ENCODE peak calls at places on chromosomes 5 and 9, in six cellular contexts. One of them, this sample, is unnamed.

GRCh38 chr5:150113047-150113744 is 26.8 kb upstream of the CSF1R start:
- DNase-seq in CD8-positive, alpha-beta T cell: no peak
- DNase-seq in glutamatergic neuron: no peak
- DNase-seq in HepG2: no peak
- DNase-seq in astrocyte of the cerebellum: no peak
- DNase-seq in colonic mucosa: peak; percentile 18
- DNase-seq in this sample: no peak

GRCh38 chr5:64977779-64978178 is 209.0 kb downstream of the CWC27 start:
- DNase-seq in glutamatergic neuron: no peak
- DNase-seq in astrocyte of the cerebellum: no peak
- DNase-seq in colonic mucosa: no peak
- DNase-seq in CD8-positive, alpha-beta T cell: no peak
- DNase-seq in HepG2: no peak
- DNase-seq in this sample: no peak

GRCh38 chr5:128424672-128425071 is 113.4 kb downstream of the FBN2 start:
- DNase-seq in glutamatergic neuron: no peak
- DNase-seq in astrocyte of the cerebellum: no peak
- DNase-seq in HepG2: no peak
- DNase-seq in colonic mucosa: no peak
- DNase-seq in CD8-positive, alpha-beta T cell: no peak
- DNase-seq in this sample: no peak

GRCh38 chr9:100589582-100589981 is 11.7 kb downstream of the CAVIN4 start:
- DNase-seq in CD8-positive, alpha-beta T cell: no peak
- DNase-seq in HepG2: no peak
- DNase-seq in glutamatergic neuron: no peak
- DNase-seq in colonic mucosa: no peak
- DNase-seq in astrocyte of the cerebellum: peak; percentile 71
- DNase-seq in this sample: no peak

GRCh38 chr5:74199005-74199404 is 441.5 kb downstream of the ENC1 start:
- DNase-seq in colonic mucosa: no peak
- DNase-seq in glutamatergic neuron: no peak
- DNase-seq in CD8-positive, alpha-beta T cell: no peak
- DNase-seq in astrocyte of the cerebellum: no peak
- DNase-seq in HepG2: no peak
- DNase-seq in this sample: no peak

GRCh38 chr5:24788829-24789509 is 144.2 kb upstream of the CDH10 start:
- DNase-seq in glutamatergic neuron: no peak
- DNase-seq in colonic mucosa: no peak
- DNase-seq in CD8-positive, alpha-beta T cell: no peak
- DNase-seq in astrocyte of the cerebellum: peak; percentile 41
- DNase-seq in HepG2: no peak
- DNase-seq in this sample: no peak

GRCh38 chr9:75200892-75201470 is 112.7 kb downstream of the OSTF1 start:
- DNase-seq in colonic mucosa: peak; percentile 23
- DNase-seq in HepG2: peak; percentile 47
- DNase-seq in glutamatergic neuron: no peak
- DNase-seq in astrocyte of the cerebellum: peak; percentile 36
- DNase-seq in CD8-positive, alpha-beta T cell: no peak
- DNase-seq in this sample: no peak

GRCh38 chr9:96071245-96072124 is 196.0 kb downstream of the ERCC6L2 start:
- DNase-seq in CD8-positive, alpha-beta T cell: no peak
- DNase-seq in HepG2: peak; percentile 16
- DNase-seq in astrocyte of the cerebellum: no peak
- DNase-seq in colonic mucosa: no peak
- DNase-seq in glutamatergic neuron: peak; percentile 61
- DNase-seq in this sample: no peak

GRCh38 chr9:136326061-136326776 is 1.1 kb upstream of the GPSM1 start:
- DNase-seq in CD8-positive, alpha-beta T cell: no peak
- DNase-seq in astrocyte of the cerebellum: peak; percentile 49
- DNase-seq in HepG2: no peak
- DNase-seq in colonic mucosa: no peak
- DNase-seq in glutamatergic neuron: no peak
- DNase-seq in this sample: peak; percentile 87

GRCh38 chr5:112475747-112476435 is 56.8 kb upstream of the EPB41L4A start:
- DNase-seq in HepG2: no peak
- DNase-seq in glutamatergic neuron: no peak
- DNase-seq in colonic mucosa: no peak
- DNase-seq in astrocyte of the cerebellum: no peak
- DNase-seq in CD8-positive, alpha-beta T cell: no peak
- DNase-seq in this sample: no peak

GRCh38 chr5:176877793-176878331 is 21.3 kb downstream of the HK3 start:
- DNase-seq in colonic mucosa: no peak
- DNase-seq in astrocyte of the cerebellum: no peak
- DNase-seq in CD8-positive, alpha-beta T cell: no peak
- DNase-seq in glutamatergic neuron: no peak
- DNase-seq in HepG2: no peak
- DNase-seq in this sample: no peak

GRCh38 chr9:114098660-114099522 is at the start of gene KIF12:
- DNase-seq in astrocyte of the cerebellum: no peak
- DNase-seq in glutamatergic neuron: peak; percentile 73
- DNase-seq in colonic mucosa: peak; percentile 90
- DNase-seq in CD8-positive, alpha-beta T cell: no peak
- DNase-seq in HepG2: peak; percentile 74
- DNase-seq in this sample: no peak
- TF ChIP-seq CTCF in astrocyte of the cerebellum: no peak
- TF ChIP-seq CTCF in glutamatergic neuron: no peak
- TF ChIP-seq CTCF in colonic mucosa: no peak
- TF ChIP-seq CTCF in CD8-positive, alpha-beta T cell: no peak
- TF ChIP-seq CTCF in HepG2: no peak
- TF ChIP-seq CTCF in this sample: no peak

GRCh38 chr9:2486988-2487387 is 134.6 kb upstream of the VLDLR start:
- DNase-seq in colonic mucosa: no peak
- DNase-seq in HepG2: no peak
- DNase-seq in astrocyte of the cerebellum: no peak
- DNase-seq in CD8-positive, alpha-beta T cell: no peak
- DNase-seq in glutamatergic neuron: no peak
- DNase-seq in this sample: no peak

GRCh38 chr9:2493106-2493505 is 128.5 kb upstream of the VLDLR start:
- DNase-seq in CD8-positive, alpha-beta T cell: no peak
- DNase-seq in colonic mucosa: no peak
- DNase-seq in glutamatergic neuron: no peak
- DNase-seq in astrocyte of the cerebellum: no peak
- DNase-seq in HepG2: no peak
- DNase-seq in this sample: no peak

GRCh38 chr9:2493578-2493977 is 128.0 kb upstream of the VLDLR start:
- DNase-seq in colonic mucosa: no peak
- DNase-seq in glutamatergic neuron: no peak
- DNase-seq in CD8-positive, alpha-beta T cell: no peak
- DNase-seq in HepG2: no peak
- DNase-seq in astrocyte of the cerebellum: no peak
- DNase-seq in this sample: no peak

GRCh38 chr9:2492161-2492560 is 129.4 kb upstream of the VLDLR start:
- DNase-seq in astrocyte of the cerebellum: no peak
- DNase-seq in glutamatergic neuron: no peak
- DNase-seq in HepG2: no peak
- DNase-seq in colonic mucosa: no peak
- DNase-seq in CD8-positive, alpha-beta T cell: no peak
- DNase-seq in this sample: no peak

GRCh38 chr9:2489838-2490314 is 131.7 kb upstream of the VLDLR start:
- DNase-seq in astrocyte of the cerebellum: peak; percentile 59
- DNase-seq in HepG2: no peak
- DNase-seq in colonic mucosa: no peak
- DNase-seq in glutamatergic neuron: no peak
- DNase-seq in CD8-positive, alpha-beta T cell: no peak
- DNase-seq in this sample: peak; percentile 61
- TF ChIP-seq CTCF in astrocyte of the cerebellum: no peak
- TF ChIP-seq CTCF in HepG2: no peak
- TF ChIP-seq CTCF in colonic mucosa: no peak
- TF ChIP-seq CTCF in glutamatergic neuron: no peak
- TF ChIP-seq CTCF in CD8-positive, alpha-beta T cell: no peak
- TF ChIP-seq CTCF in this sample: no peak

DNA sequence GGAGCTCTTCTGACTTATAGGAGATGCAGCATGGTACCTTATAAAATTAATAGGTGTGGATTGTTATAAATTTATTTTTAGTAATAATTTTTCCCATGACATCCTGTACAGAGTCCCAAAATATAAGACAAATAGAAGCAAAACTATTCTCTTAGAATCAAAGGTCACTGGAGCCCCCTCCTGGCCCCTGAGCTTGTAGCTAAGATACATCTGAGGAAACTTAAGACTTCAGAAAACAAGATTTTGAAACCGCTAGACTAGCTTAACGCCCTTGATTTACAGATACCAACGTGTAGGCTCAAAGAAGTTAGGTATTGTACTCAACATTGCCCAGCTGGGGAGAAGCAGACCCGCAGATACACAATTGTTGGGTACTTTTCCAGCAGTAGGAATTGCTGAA is 45.7 kb upstream of the KCNN2 start:
- DNase-seq in CD8-positive, alpha-beta T cell: no peak
- DNase-seq in HepG2: no peak
- DNase-seq in colonic mucosa: no peak
- DNase-seq in glutamatergic neuron: no peak
- DNase-seq in astrocyte of the cerebellum: no peak
- DNase-seq in this sample: no peak
- TF ChIP-seq CTCF in CD8-positive, alpha-beta T cell: no peak
- TF ChIP-seq CTCF in HepG2: no peak
- TF ChIP-seq CTCF in colonic mucosa: no peak
- TF ChIP-seq CTCF in glutamatergic neuron: no peak
- TF ChIP-seq CTCF in astrocyte of the cerebellum: no peak
- TF ChIP-seq CTCF in this sample: peak; percentile 9

GRCh38 chr5:66807743-66808142 is 211.6 kb downstream of the MAST4 start:
- DNase-seq in glutamatergic neuron: no peak
- DNase-seq in astrocyte of the cerebellum: peak; percentile 38
- DNase-seq in CD8-positive, alpha-beta T cell: no peak
- DNase-seq in colonic mucosa: peak; percentile 28
- DNase-seq in HepG2: peak; percentile 7
- DNase-seq in this sample: peak; percentile 2
- TF ChIP-seq CTCF in glutamatergic neuron: no peak
- TF ChIP-seq CTCF in astrocyte of the cerebellum: peak; percentile 63
- TF ChIP-seq CTCF in CD8-positive, alpha-beta T cell: no peak
- TF ChIP-seq CTCF in colonic mucosa: peak; percentile 9
- TF ChIP-seq CTCF in HepG2: peak; percentile 36
- TF ChIP-seq CTCF in this sample: peak; percentile 49

GRCh38 chr5:155343468-155343867 is 329.9 kb downstream of the KIF4B start:
- DNase-seq in HepG2: no peak
- DNase-seq in astrocyte of the cerebellum: no peak
- DNase-seq in CD8-positive, alpha-beta T cell: no peak
- DNase-seq in glutamatergic neuron: no peak
- DNase-seq in colonic mucosa: no peak
- DNase-seq in this sample: no peak
- TF ChIP-seq CTCF in HepG2: no peak
- TF ChIP-seq CTCF in astrocyte of the cerebellum: no peak
- TF ChIP-seq CTCF in CD8-positive, alpha-beta T cell: no peak
- TF ChIP-seq CTCF in glutamatergic neuron: no peak
- TF ChIP-seq CTCF in colonic mucosa: no peak
- TF ChIP-seq CTCF in this sample: no peak

DNA sequence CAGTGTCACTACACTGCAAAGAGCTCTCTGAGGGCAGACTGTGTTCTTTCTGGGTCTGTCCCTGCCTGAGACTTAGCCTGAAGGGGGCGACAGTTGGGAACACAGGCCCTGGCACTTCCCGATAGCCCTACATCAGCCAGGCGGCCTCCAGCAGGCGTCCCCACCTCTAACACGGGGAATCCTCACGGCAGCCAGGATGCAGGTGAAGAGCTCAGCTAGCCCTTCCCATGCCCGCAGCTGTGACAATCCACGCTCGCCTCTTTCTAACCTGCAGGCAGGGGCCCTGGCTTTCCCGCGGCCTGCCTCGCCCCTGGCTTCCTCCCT is 5.9 kb downstream of the MED22 start:
- DNase-seq in CD8-positive, alpha-beta T cell: no peak
- DNase-seq in colonic mucosa: no peak
- DNase-seq in astrocyte of the cerebellum: no peak
- DNase-seq in glutamatergic neuron: peak; percentile 36
- DNase-seq in HepG2: no peak
- DNase-seq in this sample: no peak
- TF ChIP-seq CTCF in CD8-positive, alpha-beta T cell: no peak
- TF ChIP-seq CTCF in colonic mucosa: no peak
- TF ChIP-seq CTCF in astrocyte of the cerebellum: peak; percentile 32
- TF ChIP-seq CTCF in glutamatergic neuron: peak; percentile 25
- TF ChIP-seq CTCF in HepG2: peak; percentile 42
- TF ChIP-seq CTCF in this sample: no peak

GRCh38 chr9:101791533-101791932 is 53.1 kb upstream of the GRIN3A start:
- DNase-seq in astrocyte of the cerebellum: no peak
- DNase-seq in glutamatergic neuron: no peak
- DNase-seq in HepG2: no peak
- DNase-seq in CD8-positive, alpha-beta T cell: no peak
- DNase-seq in colonic mucosa: no peak
- DNase-seq in this sample: no peak

GRCh38 chr9:101795147-101795546 is 56.7 kb upstream of the GRIN3A start:
- DNase-seq in colonic mucosa: no peak
- DNase-seq in CD8-positive, alpha-beta T cell: no peak
- DNase-seq in HepG2: no peak
- DNase-seq in glutamatergic neuron: no peak
- DNase-seq in astrocyte of the cerebellum: no peak
- DNase-seq in this sample: no peak

GRCh38 chr9:101792475-101792874 is 54.0 kb upstream of the GRIN3A start:
- DNase-seq in colonic mucosa: no peak
- DNase-seq in CD8-positive, alpha-beta T cell: no peak
- DNase-seq in HepG2: no peak
- DNase-seq in astrocyte of the cerebellum: no peak
- DNase-seq in glutamatergic neuron: no peak
- DNase-seq in this sample: no peak

GRCh38 chr9:101791938-101792337 is 53.5 kb upstream of the GRIN3A start:
- DNase-seq in colonic mucosa: peak; percentile 49
- DNase-seq in HepG2: peak; percentile 31
- DNase-seq in CD8-positive, alpha-beta T cell: no peak
- DNase-seq in glutamatergic neuron: peak; percentile 78
- DNase-seq in astrocyte of the cerebellum: peak; percentile 16
- DNase-seq in this sample: no peak

DNA sequence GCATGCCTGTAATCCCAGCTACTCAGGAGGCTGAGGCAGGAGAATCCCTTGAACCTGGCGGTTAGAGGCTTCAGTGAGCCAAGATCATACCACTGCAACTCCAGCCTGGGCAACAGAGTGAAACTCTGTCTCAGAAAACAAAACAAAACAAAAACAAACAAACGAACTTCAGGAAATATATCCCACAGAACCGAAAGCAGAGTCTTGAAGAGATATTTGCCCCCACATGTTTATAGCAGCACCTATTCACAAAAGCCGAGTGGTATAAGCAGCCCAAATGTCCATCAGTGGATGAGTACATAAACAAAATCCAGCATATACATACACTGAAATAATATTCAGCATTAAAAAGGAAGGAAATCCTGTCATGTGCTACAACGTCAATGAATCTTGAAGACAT is 57.6 kb upstream of the GRIN3A start:
- DNase-seq in colonic mucosa: no peak
- DNase-seq in HepG2: no peak
- DNase-seq in glutamatergic neuron: no peak
- DNase-seq in astrocyte of the cerebellum: no peak
- DNase-seq in CD8-positive, alpha-beta T cell: no peak
- DNase-seq in this sample: no peak
- TF ChIP-seq CTCF in colonic mucosa: no peak
- TF ChIP-seq CTCF in HepG2: no peak
- TF ChIP-seq CTCF in glutamatergic neuron: no peak
- TF ChIP-seq CTCF in astrocyte of the cerebellum: no peak
- TF ChIP-seq CTCF in CD8-positive, alpha-beta T cell: no peak
- TF ChIP-seq CTCF in this sample: no peak

This sample was measured in AG09319.